ENCODE peak calls at places on chromosomes 11 and 22, in four cellular contexts. One of them, this sample, is unnamed.

GRCh38 chr22:36366291-36366708 is 21.5 kb downstream of the MYH9 start:
- DNase-seq in AG04450: no peak
- DNase-seq in ovary: no peak
- DNase-seq in heart right ventricle: no peak
- DNase-seq in this sample: no peak

GRCh38 chr11:119223856-119224255 is 17.7 kb downstream of the CBL start:
- DNase-seq in AG04450: no peak
- DNase-seq in ovary: no peak
- DNase-seq in heart right ventricle: no peak
- DNase-seq in this sample: no peak

GRCh38 chr22:40415531-40416266 is 45.3 kb downstream of the SGSM3 start:
- DNase-seq in AG04450: no peak
- DNase-seq in ovary: no peak
- DNase-seq in heart right ventricle: no peak
- DNase-seq in this sample: peak

GRCh38 chr22:36317658-36318271 is 64.8 kb downstream of the APOL1 start:
- DNase-seq in AG04450: no peak
- DNase-seq in ovary: no peak
- DNase-seq in heart right ventricle: no peak
- DNase-seq in this sample: no peak

GRCh38 chr11:44555031-44555800 is 10.2 kb upstream of the CD82 start:
- DNase-seq in AG04450: no peak
- DNase-seq in ovary: no peak
- DNase-seq in heart right ventricle: no peak
- DNase-seq in this sample: no peak

GRCh38 chr11:12111482-12112149 is 1.2 kb downstream of the MICAL2 start:
- DNase-seq in AG04450: no peak
- DNase-seq in ovary: no peak
- DNase-seq in heart right ventricle: no peak
- DNase-seq in this sample: peak

GRCh38 chr11:107043242-107043991 is 25.1 kb upstream of the GUCY1A2 start:
- DNase-seq in AG04450: peak
- DNase-seq in ovary: no peak
- DNase-seq in heart right ventricle: no peak
- DNase-seq in this sample: no peak

GRCh38 chr11:56331861-56332491 is 13.9 kb upstream of the OR8K1 start:
- DNase-seq in AG04450: no peak
- DNase-seq in ovary: no peak
- DNase-seq in heart right ventricle: peak
- DNase-seq in this sample: peak

GRCh38 chr22:43996170-43996980 is 27.7 kb upstream of the PARVB start:
- DNase-seq in AG04450: no peak
- DNase-seq in ovary: no peak
- DNase-seq in heart right ventricle: peak
- DNase-seq in this sample: peak

GRCh38 chr22:22480940-22481339 is 27.6 kb downstream of the ZNF280B start:
- DNase-seq in AG04450: no peak
- DNase-seq in ovary: no peak
- DNase-seq in heart right ventricle: no peak
- DNase-seq in this sample: no peak

GRCh38 chr11:113260096-113260425 is 54.3 kb upstream of the TTC12 start:
- DNase-seq in AG04450: no peak
- DNase-seq in ovary: no peak
- DNase-seq in heart right ventricle: no peak
- DNase-seq in this sample: no peak
- H3K4me3 ChIP-seq in AG04450: no peak
- H3K4me3 ChIP-seq in ovary: no peak
- H3K4me3 ChIP-seq in heart right ventricle: no peak
- H3K4me3 ChIP-seq in this sample: no peak

GRCh38 chr22:39312410-39312809 is 7.0 kb downstream of the RPL3 start:
- DNase-seq in AG04450: no peak
- DNase-seq in ovary: no peak
- DNase-seq in heart right ventricle: no peak
- DNase-seq in this sample: no peak
- H3K27ac ChIP-seq in AG04450: peak
- H3K27ac ChIP-seq in ovary: no peak
- H3K27ac ChIP-seq in heart right ventricle: no peak
- H3K27ac ChIP-seq in this sample: no peak

DNA sequence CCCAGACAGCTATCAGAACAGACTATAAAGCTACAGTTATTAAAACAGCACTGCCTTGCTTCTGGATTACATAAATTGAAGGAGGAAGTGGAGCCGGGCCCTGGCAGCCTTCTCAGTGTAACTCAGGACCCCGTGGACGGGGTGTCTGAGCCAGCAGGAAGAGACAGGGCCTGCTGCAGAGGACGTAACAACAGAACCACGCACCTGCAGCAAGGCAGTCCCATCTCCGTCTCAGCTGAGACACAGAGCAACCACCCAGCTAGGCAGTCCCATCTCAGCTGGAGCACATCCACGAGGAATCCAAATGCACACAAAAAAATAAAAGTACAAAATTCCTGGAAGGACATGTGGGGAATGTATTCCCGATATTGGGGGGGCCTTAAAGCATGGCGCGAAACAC is 17.1 kb upstream of the KRTAP5-6 start:
- DNase-seq in AG04450: no peak
- DNase-seq in ovary: no peak
- DNase-seq in heart right ventricle: no peak
- DNase-seq in this sample: no peak
- H3K4me3 ChIP-seq in AG04450: no peak
- H3K4me3 ChIP-seq in ovary: no peak
- H3K4me3 ChIP-seq in heart right ventricle: no peak
- H3K4me3 ChIP-seq in this sample: no peak

GRCh38 chr11:75721852-75722668 is 4.4 kb downstream of the MOGAT2 start:
- DNase-seq in AG04450: no peak
- DNase-seq in ovary: no peak
- DNase-seq in heart right ventricle: no peak
- DNase-seq in this sample: no peak

GRCh38 chr11:75719639-75720239 is 2.1 kb downstream of the MOGAT2 start:
- DNase-seq in AG04450: no peak
- DNase-seq in ovary: no peak
- DNase-seq in heart right ventricle: no peak
- DNase-seq in this sample: no peak

GRCh38 chr11:75719089-75719638 is 1.5 kb downstream of the MOGAT2 start:
- DNase-seq in AG04450: no peak
- DNase-seq in ovary: no peak
- DNase-seq in heart right ventricle: no peak
- DNase-seq in this sample: no peak

GRCh38 chr11:75722669-75723042 is 5.0 kb downstream of the MOGAT2 start:
- DNase-seq in AG04450: no peak
- DNase-seq in ovary: no peak
- DNase-seq in heart right ventricle: no peak
- DNase-seq in this sample: no peak

DNA sequence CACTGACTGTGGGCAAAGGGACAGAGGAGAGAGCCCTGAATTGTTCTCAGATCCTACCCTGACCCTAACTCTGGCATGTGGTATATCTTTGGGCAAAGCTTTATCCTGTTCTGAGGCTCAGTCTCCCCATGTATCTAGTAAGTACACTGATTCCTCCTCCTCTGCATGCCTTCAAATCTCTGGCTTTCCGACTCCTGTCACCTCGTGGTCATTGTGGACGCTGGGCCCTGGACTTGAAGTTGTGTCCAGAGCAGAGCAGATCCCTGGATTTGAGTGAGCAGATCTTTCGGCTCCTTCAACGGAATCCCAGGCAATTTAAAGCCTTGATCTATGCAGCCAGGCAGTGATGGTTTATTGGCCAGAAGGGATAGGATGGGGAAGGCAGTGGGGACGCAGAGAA is 3.0 kb downstream of the MOGAT2 start:
- DNase-seq in AG04450: no peak
- DNase-seq in ovary: no peak
- DNase-seq in heart right ventricle: no peak
- DNase-seq in this sample: no peak
- H3K27ac ChIP-seq in AG04450: no peak
- H3K27ac ChIP-seq in ovary: no peak
- H3K27ac ChIP-seq in heart right ventricle: no peak
- H3K27ac ChIP-seq in this sample: no peak

GRCh38 chr22:49094858-49095257 is 732.8 kb downstream of the BRD1 start:
- DNase-seq in AG04450: no peak
- DNase-seq in ovary: no peak
- DNase-seq in heart right ventricle: no peak
- DNase-seq in this sample: no peak

GRCh38 chr22:49096476-49096875 is 731.2 kb downstream of the BRD1 start:
- DNase-seq in AG04450: no peak
- DNase-seq in ovary: no peak
- DNase-seq in heart right ventricle: no peak
- DNase-seq in this sample: no peak

GRCh38 chr22:49097171-49097925 is 730.3 kb downstream of the BRD1 start:
- DNase-seq in AG04450: no peak
- DNase-seq in ovary: no peak
- DNase-seq in heart right ventricle: no peak
- DNase-seq in this sample: no peak

GRCh38 chr22:49094151-49094550 is 733.5 kb downstream of the BRD1 start:
- DNase-seq in AG04450: no peak
- DNase-seq in ovary: no peak
- DNase-seq in heart right ventricle: no peak
- DNase-seq in this sample: no peak

DNA sequence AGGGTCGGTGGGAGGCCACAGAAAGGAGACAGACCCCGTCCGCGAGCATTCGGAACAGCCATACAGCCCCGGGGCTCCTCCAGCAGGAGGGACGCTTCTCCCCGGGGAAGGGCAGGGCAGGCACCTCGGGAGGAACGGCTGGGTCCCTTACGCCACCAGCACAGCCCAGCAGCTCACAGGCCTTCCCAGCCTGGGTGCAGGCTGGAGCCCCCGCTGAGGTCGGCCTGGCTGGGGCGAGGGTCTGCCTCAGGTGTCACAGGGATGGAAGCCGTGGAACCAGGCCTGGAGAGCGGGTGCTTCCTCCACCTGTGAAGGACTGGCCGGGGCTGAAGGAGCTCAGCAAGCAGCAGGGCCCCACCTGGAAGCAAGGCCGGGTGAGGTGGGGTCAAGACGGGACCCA is 732.3 kb downstream of the BRD1 start:
- DNase-seq in AG04450: no peak
- DNase-seq in ovary: no peak
- DNase-seq in heart right ventricle: no peak
- DNase-seq in this sample: peak
- H3K4me3 ChIP-seq in AG04450: no peak
- H3K4me3 ChIP-seq in ovary: no peak
- H3K4me3 ChIP-seq in heart right ventricle: no peak
- H3K4me3 ChIP-seq in this sample: no peak

DNA sequence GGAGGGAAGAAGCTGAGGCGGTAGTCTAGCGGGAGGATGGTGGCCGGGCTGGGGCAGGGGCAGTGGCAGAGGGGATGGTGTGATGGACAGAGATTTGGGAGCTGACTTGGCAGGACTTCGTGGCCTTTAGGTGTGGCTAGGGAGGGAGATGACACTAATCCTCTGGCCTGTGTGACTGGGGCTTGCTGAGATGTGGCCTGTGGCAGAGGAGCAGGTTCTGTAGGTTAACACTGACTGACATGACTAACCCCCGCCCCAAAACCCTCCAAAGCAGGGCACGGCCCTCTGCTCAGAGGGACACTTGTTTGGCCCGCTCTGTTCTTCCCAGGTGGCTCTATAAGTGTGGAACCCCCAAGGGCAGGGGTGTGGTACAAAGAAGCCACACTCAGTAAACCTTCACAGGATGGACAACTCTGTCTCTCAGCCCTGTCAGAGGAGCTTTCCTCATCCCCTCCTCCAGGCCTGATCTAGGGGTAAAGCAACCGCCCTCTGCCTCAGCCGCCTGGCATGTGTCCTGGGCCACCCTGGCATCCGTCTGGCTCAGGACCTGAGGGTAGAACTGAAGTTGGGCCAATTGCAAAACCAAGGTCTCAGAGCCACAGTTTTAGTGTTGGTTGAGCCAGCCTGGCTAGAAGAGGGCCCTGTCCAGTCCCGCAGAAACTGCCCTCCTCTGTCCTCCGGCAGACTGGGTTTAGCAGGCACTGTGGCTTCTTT is 15.6 kb downstream of the TOM1 start:
- DNase-seq in AG04450: no peak
- DNase-seq in ovary: no peak
- DNase-seq in heart right ventricle: peak
- DNase-seq in this sample: peak
- H3K27ac ChIP-seq in AG04450: no peak
- H3K27ac ChIP-seq in ovary: no peak
- H3K27ac ChIP-seq in heart right ventricle: peak
- H3K27ac ChIP-seq in this sample: no peak

This sample was measured in aorta.